ENCODE peak calls at places on chromosomes 4 and X, in four cellular contexts. X, O, R and K are unnamed samples.

GRCh38 chr4:104964387-104965175 is 182.1 kb upstream of the TET2 start:
- DNase-seq in X (no peak), O (no peak), R (no peak), K (no peak)

GRCh38 chr4:128676095-128676494 is 133.4 kb upstream of the JADE1 start:
- DNase-seq in X (no peak), O (no peak), R (no peak), K (no peak)

GRCh38 chrX:139542652-139543051 is 12.1 kb downstream of the F9 start:
- DNase-seq in X (no peak), O (no peak), R (no peak), K (no peak)

GRCh38 chr4:107299646-107300045 is 263.5 kb upstream of the DKK2 start:
- DNase-seq in X (no peak), O (no peak), R (no peak), K (peak; percentile 47)

GRCh38 chrX:47321386-47321785 is 49.0 kb upstream of the ZNF157 start:
- DNase-seq in X (no peak), O (peak; percentile 19), R (peak; percentile 52), K (peak; percentile 43)

GRCh38 chrX:7828594-7828993 is 14.4 kb upstream of the VCX start:
- DNase-seq in X (no peak), O (no peak), R (no peak), K (no peak)

GRCh38 chr4:113423631-113424030 is 337.9 kb downstream of the CAMK2D start:
- DNase-seq in X (no peak), O (no peak), R (no peak), K (peak; percentile 51)

GRCh38 chrX:52352551-52352950 is 16.3 kb upstream of the XAGE2 start:
- DNase-seq in X (no peak), O (no peak), R (no peak), K (no peak)

GRCh38 chr4:9938933-9939332 is 82.4 kb downstream of the SLC2A9 start:
- DNase-seq in X (no peak), O (no peak), R (no peak), K (no peak)

GRCh38 chr4:156578005-156578404 is 393.6 kb downstream of the PDGFC start:
- DNase-seq in X (no peak), O (peak; percentile 71), R (no peak), K (no peak)

GRCh38 chr4:156774422-156774821 is 197.2 kb downstream of the PDGFC start:
- DNase-seq in X (no peak), O (no peak), R (no peak), K (peak; percentile 96)

GRCh38 chr4:173500841-173501591 is 29.0 kb downstream of the HAND2 start:
- DNase-seq in X (no peak), O (no peak), R (no peak), K (no peak)

GRCh38 chr4:109671350-109671749 is 31.9 kb downstream of the CASP6 start:
- DNase-seq in X (no peak), O (no peak), R (no peak), K (no peak)

GRCh38 chr4:169774466-169775445 is 17.0 kb upstream of the HPF1 start:
- DNase-seq in X (no peak), O (peak; percentile 42), R (peak; percentile 68), K (no peak)

GRCh38 chrX:70132877-70133302 is 357 bp upstream of the IGBP1 start:
- DNase-seq in X (no peak), O (no peak), R (no peak), K (peak; percentile 3)

GRCh38 chr4:109389367-109390118 is 44.1 kb upstream of the SEC24B start:
- DNase-seq in X (peak; percentile 23), O (no peak), R (no peak), K (no peak)

GRCh38 chr4:7652451-7652871 is 217.7 kb upstream of the PSAPL1 start:
- DNase-seq in X (no peak), O (no peak), R (no peak), K (no peak)

GRCh38 chr4:55291227-55291629 is 54.8 kb upstream of the SRD5A3 start:
- DNase-seq in X (no peak), O (no peak), R (no peak), K (no peak)

GRCh38 chr4:99529218-99529617 is 18.4 kb downstream of the C4orf17 start:
- DNase-seq in X (no peak), O (no peak), R (no peak), K (no peak)

GRCh38 chrX:111164728-111165127 is 68.7 kb downstream of the PAK3 start:
- DNase-seq in X (no peak), O (no peak), R (peak; percentile 10), K (peak; percentile 2)

GRCh38 chr4:751676-752075 is 46.0 kb downstream of the PCGF3 start:
- DNase-seq in X (no peak), O (no peak), R (no peak), K (no peak)

GRCh38 chr4:40214038-40214437 is 17.2 kb downstream of the RHOH start:
- DNase-seq in X (no peak), O (no peak), R (no peak), K (no peak)

GRCh38 chrX:65581661-65582339 is 47.2 kb upstream of the LAS1L start:
- DNase-seq in X (no peak), O (peak; percentile 51), R (peak; percentile 59), K (peak; percentile 61)

GRCh38 chr4:158817562-158818370 is 48.9 kb downstream of the FNIP2 start:
- DNase-seq in X (peak; percentile 64), O (peak; percentile 62), R (no peak), K (no peak)

GRCh38 chrX:47497274-47497673 is 14.3 kb upstream of the ZNF41 start:
- DNase-seq in X (no peak), O (peak; percentile 13), R (peak; percentile 16), K (peak; percentile 38)

GRCh38 chr4:145760961-145761929 is 81.3 kb downstream of the C4orf51 start:
- DNase-seq in X (no peak), O (no peak), R (no peak), K (no peak)

GRCh38 chr4:169159614-169160013 is 111.1 kb downstream of the SH3RF1 start:
- DNase-seq in X (no peak), O (peak; percentile 34), R (no peak), K (peak; percentile 76)

GRCh38 chr4:20237894-20238537 is 13.7 kb upstream of the SLIT2 start:
- DNase-seq in X (no peak), O (no peak), R (no peak), K (no peak)

GRCh38 chr4:37816006-37816405 is 10.5 kb upstream of the PGM2 start:
- DNase-seq in X (no peak), O (no peak), R (no peak), K (no peak)

GRCh38 chr4:122083971-122084370 is 68.2 kb upstream of the BLTP1 start:
- DNase-seq in X (no peak), O (no peak), R (no peak), K (no peak)

GRCh38 chrX:107454302-107454701 is 4.8 kb downstream of the FRMPD3 start:
- DNase-seq in X (no peak), O (no peak), R (no peak), K (peak; percentile 2)

GRCh38 chrX:70134116-70134477 is 850 bp downstream of the IGBP1 start:
- DNase-seq in X (no peak), O (no peak), R (peak; percentile 18), K (peak; percentile 34)

GRCh38 chr4:5622596-5622995 is 85.8 kb downstream of the EVC2 start:
- DNase-seq in X (no peak), O (no peak), R (no peak), K (no peak)

GRCh38 chrX:19291086-19291485 is 52.6 kb upstream of the PDHA1 start:
- DNase-seq in X (no peak), O (no peak), R (no peak), K (no peak)

GRCh38 chr4:19358015-19358414 is 893.7 kb upstream of the SLIT2 start:
- DNase-seq in X (no peak), O (no peak), R (no peak), K (peak; percentile 67)

GRCh38 chr4:102345795-102346100 is 466 bp upstream of the SLC39A8 start:
- DNase-seq in X (no peak), O (no peak), R (no peak), K (no peak)

DNA sequence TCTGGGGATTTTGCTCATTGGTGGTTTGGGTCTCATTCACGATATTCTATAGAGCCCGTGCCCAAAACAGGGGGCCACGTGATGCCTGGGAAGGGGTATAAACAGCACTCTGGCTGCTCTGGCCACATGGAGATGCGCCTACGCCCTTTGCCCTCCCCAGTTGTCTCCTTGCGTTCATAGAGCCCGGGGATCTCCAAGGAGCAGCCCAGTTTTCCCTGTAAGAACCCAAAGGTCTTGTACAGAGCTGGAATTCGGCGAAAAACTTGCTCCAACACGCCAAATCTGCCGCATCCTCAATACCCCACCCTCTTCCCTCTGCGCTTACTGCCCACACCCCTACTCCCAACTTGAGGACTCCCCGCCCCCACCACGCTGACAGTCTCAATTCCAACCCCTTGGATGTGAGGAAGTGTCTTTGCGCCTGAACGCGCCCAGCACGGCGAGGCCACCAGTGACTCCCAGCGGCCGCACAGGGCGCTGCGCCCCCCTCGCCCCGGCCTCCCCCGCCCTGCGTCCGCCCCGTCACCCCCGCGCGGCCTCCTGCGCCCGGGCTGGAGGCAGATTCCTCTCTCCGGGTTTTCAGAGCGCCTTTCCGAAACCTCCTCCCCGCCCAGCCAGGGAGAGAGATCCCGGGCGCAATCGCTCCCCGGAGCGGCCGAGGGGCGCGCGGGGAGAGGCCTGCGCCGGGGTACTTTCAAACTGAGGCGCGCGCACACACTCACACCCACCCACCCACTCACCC is at the start of gene NHS:
- DNase-seq in X (no peak), O (peak; percentile 15), R (peak; percentile 30), K (peak; percentile 63)
- TF ChIP-seq FOS in X (no peak), O (no peak), R (no peak), K (no peak)

GRCh38 chrX:64206556-64207162 is 1.2 kb upstream of the AMER1 start:
- DNase-seq in X (no peak), O (no peak), R (no peak), K (peak; percentile 55)

GRCh38 chrX:64204701-64205440 is 637 bp downstream of the AMER1 start:
- DNase-seq in X (no peak), O (peak; percentile 41), R (peak; percentile 31), K (peak; percentile 19)

GRCh38 chrX:64204252-64204651 is 1.3 kb downstream of the AMER1 start:
- DNase-seq in X (no peak), O (no peak), R (no peak), K (peak; percentile 1)

GRCh38 chrX:64205441-64205734 is at the start of gene AMER1:
- DNase-seq in X (no peak), O (no peak), R (no peak), K (no peak)

GRCh38 chrX:64205735-64206491 is 405 bp upstream of the AMER1 start:
- DNase-seq in X (peak; percentile 71), O (peak; percentile 96), R (peak; percentile 93), K (peak; percentile 87)
- TF ChIP-seq FOS in X (no peak), O (no peak), R (peak; percentile 74), K (no peak)

DNA sequence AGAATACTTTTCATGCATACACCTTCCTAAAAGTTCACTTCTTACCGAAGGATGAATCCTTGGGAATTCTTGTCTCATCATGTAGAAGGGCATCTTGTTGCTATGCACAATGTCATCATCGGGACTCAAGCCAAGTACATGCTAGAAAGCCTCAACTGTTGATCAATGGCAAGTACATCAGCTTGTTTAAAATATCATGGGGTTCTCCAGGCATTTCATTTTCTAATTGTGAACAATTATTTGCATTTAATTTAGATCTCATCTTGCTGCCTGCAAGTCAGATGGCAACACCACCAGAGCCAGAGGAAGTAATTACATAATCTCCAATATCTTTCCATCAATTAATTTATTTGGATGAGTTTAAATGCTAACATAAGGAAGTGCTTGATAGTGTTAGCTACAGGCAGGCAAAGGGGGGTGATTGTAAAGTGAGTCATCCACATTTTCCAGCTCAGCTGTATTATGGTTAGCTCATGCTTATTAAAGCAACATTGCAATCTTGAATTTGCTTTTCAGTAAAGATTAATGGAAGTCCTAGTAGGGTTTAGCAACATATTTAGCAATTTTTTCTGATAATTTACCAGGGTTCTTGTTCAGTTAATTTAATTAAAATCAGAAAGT is 356.5 kb downstream of the CBLL2 start:
- DNase-seq in X (no peak), O (peak; percentile 20), R (no peak), K (peak; percentile 74)
- TF ChIP-seq FOS in X (no peak), O (peak; percentile 50), R (no peak), K (peak; percentile 59)

GRCh38 chr4:123340381-123340701 is 56.3 kb upstream of the SPRY1 start:
- DNase-seq in X (no peak), O (peak; percentile 92), R (no peak), K (peak; percentile 95)
- TF ChIP-seq FOS in X (no peak), O (peak; percentile 97), R (no peak), K (peak; percentile 92)